ENCODE peak calls at places on chromosome 6, in six cellular contexts. One of them, this sample, is unnamed.

GRCh38 chr6:70413829-70414494 is 654 bp downstream of the FAM135A start:
- DNase-seq in neural progenitor cell: peak
- DNase-seq in transverse colon: no peak
- DNase-seq in RWPE1: peak
- DNase-seq in left ventricle myocardium inferior: no peak
- DNase-seq in stomach: no peak
- DNase-seq in this sample: no peak

GRCh38 chr6:131787955-131788712 is 19.7 kb upstream of the ENPP1 start:
- DNase-seq in neural progenitor cell: peak
- DNase-seq in RWPE1: no peak
- DNase-seq in stomach: no peak
- DNase-seq in left ventricle myocardium inferior: peak
- DNase-seq in transverse colon: no peak
- DNase-seq in this sample: no peak

GRCh38 chr6:146741609-146742008 is 142.8 kb downstream of the ADGB start:
- DNase-seq in left ventricle myocardium inferior: no peak
- DNase-seq in RWPE1: no peak
- DNase-seq in transverse colon: no peak
- DNase-seq in neural progenitor cell: no peak
- DNase-seq in stomach: no peak
- DNase-seq in this sample: no peak

GRCh38 chr6:156618600-156619205 is 158.5 kb upstream of the ARID1B start:
- DNase-seq in stomach: no peak
- DNase-seq in left ventricle myocardium inferior: no peak
- DNase-seq in neural progenitor cell: peak
- DNase-seq in transverse colon: no peak
- DNase-seq in RWPE1: no peak
- DNase-seq in this sample: peak

GRCh38 chr6:43267619-43268347 is 24.5 kb downstream of the TTBK1 start:
- DNase-seq in transverse colon: peak
- DNase-seq in stomach: no peak
- DNase-seq in left ventricle myocardium inferior: no peak
- DNase-seq in RWPE1: no peak
- DNase-seq in neural progenitor cell: no peak
- DNase-seq in this sample: no peak

GRCh38 chr6:41966961-41967311 is 25.3 kb upstream of the CCND3 start:
- DNase-seq in RWPE1: peak
- DNase-seq in left ventricle myocardium inferior: no peak
- DNase-seq in stomach: no peak
- DNase-seq in transverse colon: no peak
- DNase-seq in neural progenitor cell: peak
- DNase-seq in this sample: no peak

GRCh38 chr6:138953451-138953850 is 34.6 kb downstream of the REPS1 start:
- DNase-seq in left ventricle myocardium inferior: no peak
- DNase-seq in stomach: no peak
- DNase-seq in neural progenitor cell: no peak
- DNase-seq in transverse colon: no peak
- DNase-seq in RWPE1: peak
- DNase-seq in this sample: no peak

GRCh38 chr6:6803180-6803978 is 214.9 kb downstream of the LY86 start:
- DNase-seq in left ventricle myocardium inferior: no peak
- DNase-seq in transverse colon: peak
- DNase-seq in RWPE1: peak
- DNase-seq in neural progenitor cell: no peak
- DNase-seq in stomach: peak
- DNase-seq in this sample: no peak

GRCh38 chr6:47179286-47179685 is 130.4 kb downstream of the TNFRSF21 start:
- DNase-seq in stomach: no peak
- DNase-seq in left ventricle myocardium inferior: no peak
- DNase-seq in transverse colon: no peak
- DNase-seq in neural progenitor cell: no peak
- DNase-seq in RWPE1: no peak
- DNase-seq in this sample: no peak

GRCh38 chr6:33849500-33850075 is 45.8 kb upstream of the MLN start:
- DNase-seq in transverse colon: no peak
- DNase-seq in stomach: no peak
- DNase-seq in RWPE1: no peak
- DNase-seq in left ventricle myocardium inferior: no peak
- DNase-seq in neural progenitor cell: no peak
- DNase-seq in this sample: no peak

GRCh38 chr6:52263709-52264320 is 19.5 kb upstream of the IL17F start:
- DNase-seq in stomach: peak
- DNase-seq in transverse colon: peak
- DNase-seq in neural progenitor cell: peak
- DNase-seq in RWPE1: peak
- DNase-seq in left ventricle myocardium inferior: peak
- DNase-seq in this sample: peak

GRCh38 chr6:39446909-39447308 is 124.4 kb upstream of the KCNK16 start:
- DNase-seq in transverse colon: no peak
- DNase-seq in RWPE1: no peak
- DNase-seq in left ventricle myocardium inferior: no peak
- DNase-seq in neural progenitor cell: no peak
- DNase-seq in stomach: no peak
- DNase-seq in this sample: no peak

GRCh38 chr6:159919011-159919511 is 28.3 kb downstream of the MAS1 start:
- DNase-seq in RWPE1: no peak
- DNase-seq in neural progenitor cell: no peak
- DNase-seq in stomach: no peak
- DNase-seq in transverse colon: no peak
- DNase-seq in left ventricle myocardium inferior: no peak
- DNase-seq in this sample: no peak

GRCh38 chr6:111113731-111114438 is 26.6 kb downstream of the SLC16A10 start:
- DNase-seq in RWPE1: no peak
- DNase-seq in stomach: peak
- DNase-seq in left ventricle myocardium inferior: peak
- DNase-seq in neural progenitor cell: peak
- DNase-seq in transverse colon: no peak
- DNase-seq in this sample: no peak

GRCh38 chr6:105199711-105200110 is 19.9 kb upstream of the POPDC3 start:
- DNase-seq in neural progenitor cell: no peak
- DNase-seq in RWPE1: no peak
- DNase-seq in left ventricle myocardium inferior: peak
- DNase-seq in stomach: no peak
- DNase-seq in transverse colon: no peak
- DNase-seq in this sample: no peak

GRCh38 chr6:144536079-144536478 is 250.9 kb downstream of the UTRN start:
- DNase-seq in RWPE1: no peak
- DNase-seq in transverse colon: no peak
- DNase-seq in neural progenitor cell: no peak
- DNase-seq in left ventricle myocardium inferior: no peak
- DNase-seq in stomach: no peak
- DNase-seq in this sample: no peak
- TF ChIP-seq CTCF in RWPE1: no peak
- TF ChIP-seq CTCF in transverse colon: no peak
- TF ChIP-seq CTCF in neural progenitor cell: no peak
- TF ChIP-seq CTCF in left ventricle myocardium inferior: no peak
- TF ChIP-seq CTCF in stomach: no peak
- TF ChIP-seq CTCF in this sample: no peak

GRCh38 chr6:143902827-143903226 is 38.6 kb downstream of the ZC2HC1B start:
- DNase-seq in transverse colon: no peak
- DNase-seq in stomach: no peak
- DNase-seq in RWPE1: no peak
- DNase-seq in neural progenitor cell: no peak
- DNase-seq in left ventricle myocardium inferior: no peak
- DNase-seq in this sample: no peak
- H3K27ac ChIP-seq in transverse colon: peak
- H3K27ac ChIP-seq in stomach: no peak
- H3K27ac ChIP-seq in RWPE1: no peak
- H3K27ac ChIP-seq in neural progenitor cell: no peak
- H3K27ac ChIP-seq in left ventricle myocardium inferior: peak
- H3K27ac ChIP-seq in this sample: no peak

GRCh38 chr6:151025076-151025475 is 159.6 kb downstream of the MTHFD1L start:
- DNase-seq in left ventricle myocardium inferior: no peak
- DNase-seq in transverse colon: no peak
- DNase-seq in stomach: no peak
- DNase-seq in RWPE1: no peak
- DNase-seq in neural progenitor cell: no peak
- DNase-seq in this sample: no peak

GRCh38 chr6:151029976-151030375 is 164.5 kb downstream of the MTHFD1L start:
- DNase-seq in transverse colon: no peak
- DNase-seq in neural progenitor cell: no peak
- DNase-seq in stomach: no peak
- DNase-seq in left ventricle myocardium inferior: no peak
- DNase-seq in RWPE1: no peak
- DNase-seq in this sample: no peak

GRCh38 chr6:151027295-151027747 is 161.8 kb downstream of the MTHFD1L start:
- DNase-seq in RWPE1: no peak
- DNase-seq in neural progenitor cell: no peak
- DNase-seq in transverse colon: no peak
- DNase-seq in stomach: no peak
- DNase-seq in left ventricle myocardium inferior: no peak
- DNase-seq in this sample: no peak

GRCh38 chr6:151026021-151026663 is 160.6 kb downstream of the MTHFD1L start:
- DNase-seq in RWPE1: no peak
- DNase-seq in stomach: no peak
- DNase-seq in transverse colon: no peak
- DNase-seq in neural progenitor cell: no peak
- DNase-seq in left ventricle myocardium inferior: no peak
- DNase-seq in this sample: no peak

DNA sequence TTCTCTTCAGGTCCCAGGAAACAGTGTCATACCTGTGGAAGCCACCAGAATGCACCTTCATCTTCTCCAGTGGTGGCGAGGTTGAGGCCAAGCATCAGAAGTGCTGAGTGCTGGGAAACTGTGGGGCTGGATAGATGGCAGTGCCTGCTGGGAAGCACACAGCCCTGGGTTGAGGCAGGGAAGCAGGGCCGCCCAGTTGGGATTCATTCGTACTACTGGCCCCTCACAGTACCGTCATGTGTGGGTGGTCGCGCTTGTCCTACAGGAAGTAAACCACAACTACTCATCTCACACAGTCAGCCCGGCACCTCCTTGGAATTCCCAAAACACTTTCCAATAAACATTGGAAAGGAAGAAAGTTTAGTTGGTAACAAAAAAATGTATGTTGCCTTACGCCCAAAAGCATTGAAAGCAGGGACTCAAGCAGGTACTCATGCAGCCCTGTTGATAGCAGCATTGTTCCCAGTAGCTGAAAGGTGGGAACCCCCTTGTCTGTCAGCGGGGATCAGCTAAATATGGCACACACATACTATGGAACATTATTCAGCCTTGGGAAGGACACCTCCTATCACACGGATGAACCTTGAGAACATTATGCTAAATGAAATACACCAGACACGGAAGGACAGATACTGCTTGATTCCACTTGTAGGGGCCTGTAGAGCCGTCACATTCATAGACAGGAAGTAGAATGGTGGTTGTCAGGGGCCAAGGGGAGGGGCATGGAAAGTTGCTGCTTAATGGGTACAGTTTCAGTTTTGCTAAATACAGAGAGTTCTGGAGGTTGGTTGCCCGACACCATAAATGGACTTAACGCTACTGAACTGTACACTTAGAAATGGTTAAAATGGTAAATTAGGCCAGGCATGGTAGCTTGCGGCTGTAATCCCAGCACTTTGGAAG is 162.7 kb downstream of the MTHFD1L start:
- DNase-seq in neural progenitor cell: no peak
- DNase-seq in RWPE1: no peak
- DNase-seq in transverse colon: no peak
- DNase-seq in stomach: no peak
- DNase-seq in left ventricle myocardium inferior: no peak
- DNase-seq in this sample: no peak
- TF ChIP-seq CTCF in neural progenitor cell: no peak
- TF ChIP-seq CTCF in RWPE1: no peak
- TF ChIP-seq CTCF in transverse colon: no peak
- TF ChIP-seq CTCF in stomach: no peak
- TF ChIP-seq CTCF in left ventricle myocardium inferior: no peak
- TF ChIP-seq CTCF in this sample: no peak

DNA sequence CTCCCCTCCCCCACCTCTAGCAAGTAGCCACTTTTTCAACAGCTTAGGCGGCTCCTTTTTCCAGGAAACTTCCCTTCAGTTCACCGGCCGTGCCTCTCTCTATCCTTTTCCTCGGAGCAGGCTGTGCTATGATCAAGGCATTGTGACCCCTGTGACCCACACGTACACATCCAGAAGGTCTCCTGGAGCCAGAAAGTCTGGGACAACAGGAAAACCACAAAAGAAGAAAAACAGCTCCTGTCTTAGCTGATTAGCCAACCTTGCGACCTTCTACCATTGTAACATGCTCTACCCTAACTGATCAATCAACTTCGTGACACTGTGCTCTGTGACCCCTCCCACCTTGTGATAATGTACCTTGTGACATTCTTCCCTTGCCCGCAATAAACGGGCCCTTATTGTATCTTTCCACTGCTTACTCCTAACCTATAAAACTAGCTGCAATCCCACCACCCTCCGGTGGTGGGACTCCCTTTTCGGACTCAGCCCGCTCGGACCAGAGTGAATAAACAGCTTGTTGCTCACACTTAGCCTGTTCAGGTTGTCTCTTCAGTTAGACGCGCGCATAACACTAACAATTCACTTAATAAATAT is 24.2 kb downstream of the ZNF311 start:
- DNase-seq in transverse colon: peak
- DNase-seq in RWPE1: peak
- DNase-seq in stomach: no peak
- DNase-seq in neural progenitor cell: peak
- DNase-seq in left ventricle myocardium inferior: peak
- DNase-seq in this sample: peak
- H3K27ac ChIP-seq in transverse colon: peak
- H3K27ac ChIP-seq in RWPE1: peak
- H3K27ac ChIP-seq in stomach: peak
- H3K27ac ChIP-seq in neural progenitor cell: no peak
- H3K27ac ChIP-seq in left ventricle myocardium inferior: peak
- H3K27ac ChIP-seq in this sample: no peak

DNA sequence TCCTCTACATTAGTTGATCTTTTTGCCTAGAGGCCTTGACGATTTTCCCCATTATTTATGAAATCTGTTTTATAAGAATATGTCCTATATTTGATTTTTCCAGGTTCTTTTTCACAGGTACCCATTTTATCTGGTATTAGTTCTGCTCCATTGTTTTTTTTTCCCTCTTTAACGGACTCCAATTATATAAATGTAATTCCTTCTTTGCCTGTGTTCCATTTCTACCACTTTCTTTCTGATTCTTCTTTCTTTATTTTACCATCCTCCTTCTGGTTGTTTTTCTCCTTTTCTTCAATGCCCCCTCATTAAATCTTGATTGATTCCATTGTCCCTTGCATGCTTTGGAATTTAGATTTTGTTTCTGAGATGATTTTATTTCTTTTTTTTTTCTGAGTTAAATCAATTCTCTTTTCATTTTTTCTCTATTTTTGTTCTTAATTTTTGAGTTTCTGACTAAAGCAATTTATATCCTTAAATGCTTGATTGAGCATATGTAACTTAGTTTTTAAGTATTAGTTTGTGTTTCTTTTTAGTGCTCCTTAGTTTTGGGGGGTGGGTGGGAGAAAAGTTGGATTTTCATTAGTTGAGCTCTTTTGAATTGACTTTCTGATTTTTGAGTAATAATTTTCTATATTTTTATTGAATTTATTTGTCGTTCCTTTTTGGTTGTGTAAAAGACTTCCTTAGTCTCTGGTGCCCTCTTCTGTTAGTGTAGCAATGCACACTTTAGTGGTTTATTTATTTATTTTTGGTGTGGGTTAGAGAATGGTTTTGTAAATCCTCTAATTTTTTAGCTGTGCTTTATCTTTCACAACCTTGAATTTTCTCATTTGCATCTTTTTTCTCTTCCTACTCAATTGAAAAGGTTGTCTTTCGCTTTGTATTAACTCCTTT is 140.8 kb downstream of the FARS2 start:
- DNase-seq in neural progenitor cell: peak
- DNase-seq in transverse colon: no peak
- DNase-seq in stomach: no peak
- DNase-seq in RWPE1: no peak
- DNase-seq in left ventricle myocardium inferior: no peak
- DNase-seq in this sample: no peak
- TF ChIP-seq CTCF in neural progenitor cell: peak
- TF ChIP-seq CTCF in transverse colon: peak
- TF ChIP-seq CTCF in stomach: no peak
- TF ChIP-seq CTCF in RWPE1: peak
- TF ChIP-seq CTCF in left ventricle myocardium inferior: peak
- TF ChIP-seq CTCF in this sample: no peak

This sample was measured in lung.